ENCODE peak calls at places on chromosomes 16 and 17, in four cellular contexts. I is GM23248, Z is upper lobe of right lung, K is heart left ventricle. L is an unnamed sample.

GRCh38 chr17:57475786-57476185 is 219.5 kb downstream of the MSI2 start:
- DNase-seq in K (no peak), I (no peak), Z (no peak), L (no peak)

GRCh38 chr16:66619534-66620418 is 15.3 kb downstream of the CMTM3 start:
- DNase-seq in K (no peak), I (peak; percentile 81), Z (no peak), L (no peak)

GRCh38 chr16:27408012-27408601 is 6.1 kb downstream of the IL21R start:
- DNase-seq in I (peak; percentile 82), Z (no peak), K (no peak), L (no peak)

GRCh38 chr17:57532556-57532955 is 212.5 kb downstream of the CCDC182 start:
- DNase-seq in I (no peak), Z (no peak), K (no peak), L (no peak)

GRCh38 chr17:32240745-32241144 is 24.9 kb upstream of the RHBDL3 start:
- DNase-seq in K (peak; percentile 85), Z (no peak), I (peak; percentile 32), L (no peak)

GRCh38 chr17:59368218-59368857 is 36.9 kb downstream of the YPEL2 start:
- DNase-seq in K (no peak), Z (no peak), I (no peak), L (no peak)

GRCh38 chr16:66872524-66872923 is 7.8 kb upstream of the PDP2 start:
- DNase-seq in K (no peak), I (peak; percentile 29), Z (no peak), L (no peak)

GRCh38 chr16:67339453-67339852 is 12.8 kb downstream of the LRRC36 start:
- DNase-seq in K (no peak), I (peak; percentile 42), Z (no peak), L (no peak)

GRCh38 chr17:27085517-27085916 is 208.4 kb upstream of the WSB1 start:
- DNase-seq in K (no peak), Z (no peak), I (no peak), L (no peak)

GRCh38 chr17:27083408-27084185 is 210.3 kb upstream of the WSB1 start:
- DNase-seq in Z (no peak), K (no peak), I (no peak), L (no peak)

GRCh38 chr17:27081002-27081638 is 212.8 kb upstream of the WSB1 start:
- DNase-seq in I (no peak), Z (no peak), K (no peak), L (no peak)

GRCh38 chr17:27082023-27082774 is 211.7 kb upstream of the WSB1 start:
- DNase-seq in Z (no peak), I (no peak), K (no peak), L (no peak)

GRCh38 chr17:27082775-27083154 is 211.1 kb upstream of the WSB1 start:
- DNase-seq in Z (no peak), I (no peak), K (no peak), L (no peak)
- H3K9me3 ChIP-seq in Z (no peaks in the 10 kb centered on the region), I (no peaks in the 10 kb centered on the region), K (no peaks in the 10 kb centered on the region), L (no peaks in the 10 kb centered on the region)

DNA sequence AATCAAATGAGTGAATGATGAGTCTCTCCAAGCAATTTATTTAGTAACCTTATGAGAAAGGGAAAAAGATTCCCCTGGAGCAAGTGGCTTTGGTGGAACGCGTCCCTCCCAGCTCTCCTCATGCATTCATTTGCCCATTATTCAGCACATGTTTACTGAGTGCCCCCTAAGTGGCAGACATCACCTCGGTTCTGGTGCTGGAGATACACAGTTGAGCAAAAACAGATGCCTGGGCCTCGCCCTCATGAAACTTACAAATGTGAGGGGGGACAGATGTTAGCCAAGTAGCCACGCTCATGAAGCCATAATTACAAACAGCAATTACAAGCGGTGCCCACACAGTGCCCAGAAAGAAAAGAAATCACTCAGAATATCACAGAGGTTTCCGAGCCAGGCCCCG is 45.1 kb upstream of the CIBAR2 start:
- DNase-seq in I (no peak), K (no peak), Z (no peak), L (no peak)
- H3K4me1 ChIP-seq in I (peaks cover 25% of the 10 kb centered on the region), K (peaks cover 41% of the 10 kb centered on the region), Z (peaks cover 19% of the 10 kb centered on the region), L (peaks cover 26% of the 10 kb centered on the region)

DNA sequence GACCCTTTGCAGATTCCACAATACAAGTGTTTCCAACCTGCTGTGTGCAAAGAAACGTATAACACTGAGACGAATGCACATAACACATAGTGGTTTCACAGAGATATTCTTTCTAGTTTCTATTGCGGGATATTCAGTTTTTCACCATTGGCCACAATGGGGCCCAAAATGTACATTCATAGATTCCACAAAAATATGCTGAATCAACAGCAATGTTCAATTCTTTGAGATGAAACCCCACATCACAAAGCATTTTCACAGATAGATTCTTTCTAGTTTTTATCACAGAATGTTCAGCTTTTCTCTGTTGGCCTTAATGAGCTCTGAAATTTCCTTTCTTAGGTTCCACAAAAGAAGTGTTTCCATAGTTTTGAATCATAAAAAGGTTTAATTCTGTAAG is 2472.3 kb downstream of the TP53TG3F start:
- DNase-seq in K (no peak), Z (no peak), I (no peak), L (no peak)
- H3K9me3 ChIP-seq in K (no peaks in the 10 kb centered on the region), Z (no peaks in the 10 kb centered on the region), I (no peaks in the 10 kb centered on the region), L (no peaks in the 10 kb centered on the region)

GRCh38 chr17:11140501-11140900 is 100.5 kb upstream of the SHISA6 start:
- DNase-seq in K (no peak), I (no peak), Z (no peak), L (no peak)

GRCh38 chr17:11140028-11140427 is 101.0 kb upstream of the SHISA6 start:
- DNase-seq in I (no peak), Z (no peak), K (peak; percentile 53), L (no peak)

GRCh38 chr17:11130367-11130766 is 110.6 kb upstream of the SHISA6 start:
- DNase-seq in Z (no peak), I (no peak), K (no peak), L (no peak)

GRCh38 chr17:11135819-11136218 is 105.2 kb upstream of the SHISA6 start:
- DNase-seq in Z (no peak), K (no peak), I (no peak), L (no peak)
- H3K4me1 ChIP-seq in Z (no peaks in the 10 kb centered on the region), K (no peaks in the 10 kb centered on the region), I (no peaks in the 10 kb centered on the region), L (no peaks in the 10 kb centered on the region)

GRCh38 chr17:22463110-22463850 is 771.0 kb downstream of the KCNJ18 start:
- DNase-seq in K (no peak), Z (no peak), I (no peak), L (no peak)
- H3K9me3 ChIP-seq in K (no peaks in the 10 kb centered on the region), Z (no peaks in the 10 kb centered on the region), I (no peaks in the 10 kb centered on the region), L (no peaks in the 10 kb centered on the region)

GRCh38 chr16:53054670-53055485 is at the start of gene CHD9:
- DNase-seq in Z (peak; percentile 92), K (peak; percentile 91), I (peak; percentile 92), L (peak; percentile 92)

GRCh38 chr16:53052519-53053501 is at the start of gene CHD9NB:
- DNase-seq in Z (no peak), I (peak; percentile 95), K (no peak), L (peak; percentile 74)

GRCh38 chr16:53056528-53056881 is 1.7 kb downstream of the CHD9 start:
- DNase-seq in I (peak; percentile 80), K (no peak), Z (no peak), L (no peak)

GRCh38 chr16:53055603-53056527 is 1.1 kb downstream of the CHD9 start:
- DNase-seq in I (peak; percentile 68), K (peak; percentile 50), Z (no peak), L (peak; percentile 81)

DNA sequence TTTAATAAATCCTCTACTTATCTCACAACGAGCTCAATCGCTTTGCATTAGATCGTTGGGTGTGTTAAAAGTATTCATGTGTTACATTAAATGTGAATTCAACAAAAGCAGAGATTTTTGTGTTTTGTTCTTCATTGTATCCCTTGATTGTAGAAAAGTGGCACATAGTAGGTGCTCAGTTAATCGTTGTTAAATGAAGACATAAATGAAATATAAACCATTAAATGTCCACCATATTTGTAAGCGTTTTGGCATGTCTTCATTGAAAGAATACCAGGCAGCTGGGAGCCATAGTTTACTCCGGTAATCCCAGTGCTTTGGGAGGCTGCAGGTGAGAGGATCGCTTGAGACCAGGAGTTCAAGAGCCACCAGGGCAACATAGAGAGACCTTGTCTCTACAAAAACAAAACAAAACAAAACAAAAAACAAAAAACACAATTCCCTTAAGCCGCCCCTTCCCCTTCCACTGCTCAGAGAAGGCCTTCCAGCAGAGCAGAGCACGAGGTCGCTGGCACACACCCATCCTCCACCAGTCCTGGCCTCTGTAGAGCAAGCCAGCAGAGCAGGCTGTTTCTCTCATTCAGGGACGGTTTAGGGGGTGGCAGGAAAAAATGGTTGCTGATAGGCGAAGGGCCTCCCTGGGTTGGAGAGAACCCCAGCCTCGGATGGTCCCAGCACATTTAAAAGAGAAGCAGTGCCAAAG is 673 bp upstream of the CHD9 start:
- DNase-seq in K (peak; percentile 70), Z (peak; percentile 70), I (peak; percentile 63), L (peak; percentile 39)
- H3K4me1 ChIP-seq in K (peaks cover 19% of the 10 kb centered on the region), Z (peaks cover 28% of the 10 kb centered on the region), I (peaks cover 19% of the 10 kb centered on the region), L (peaks cover 11% of the 10 kb centered on the region)

DNA sequence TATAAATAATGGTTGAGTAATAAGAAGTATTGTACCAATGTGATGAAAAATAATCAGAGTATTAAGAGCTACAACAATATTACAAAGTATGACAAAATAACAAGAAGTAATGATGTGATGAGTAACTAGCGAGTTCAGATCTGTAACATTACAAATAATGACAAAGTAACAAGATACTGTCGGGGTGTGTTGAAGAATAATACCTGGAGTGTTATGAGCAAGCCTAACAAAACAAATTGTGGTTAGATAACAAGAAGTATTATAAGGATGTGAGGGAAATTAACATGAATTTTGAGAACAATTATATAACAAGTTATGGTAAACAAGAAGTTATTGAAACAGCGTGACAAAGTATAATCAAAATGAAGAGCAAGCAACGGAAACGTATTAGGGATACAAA is 1.3 kb downstream of the TBX4 start:
- DNase-seq in Z (no peak), I (no peak), K (no peak), L (no peak)
- H3K9me3 ChIP-seq in Z (no peaks in the 10 kb centered on the region), I (no peaks in the 10 kb centered on the region), K (no peaks in the 10 kb centered on the region), L (peaks cover 8% of the 10 kb centered on the region)

GRCh38 chr17:9368631-9369030 is 207.0 kb downstream of the STX8 start:
- DNase-seq in K (no peak), I (no peak), Z (no peak), L (no peak)
- H3K4me1 ChIP-seq in K (peaks cover 26% of the 10 kb centered on the region), I (peaks cover 24% of the 10 kb centered on the region), Z (peaks cover 11% of the 10 kb centered on the region), L (no peaks in the 10 kb centered on the region)

DNA sequence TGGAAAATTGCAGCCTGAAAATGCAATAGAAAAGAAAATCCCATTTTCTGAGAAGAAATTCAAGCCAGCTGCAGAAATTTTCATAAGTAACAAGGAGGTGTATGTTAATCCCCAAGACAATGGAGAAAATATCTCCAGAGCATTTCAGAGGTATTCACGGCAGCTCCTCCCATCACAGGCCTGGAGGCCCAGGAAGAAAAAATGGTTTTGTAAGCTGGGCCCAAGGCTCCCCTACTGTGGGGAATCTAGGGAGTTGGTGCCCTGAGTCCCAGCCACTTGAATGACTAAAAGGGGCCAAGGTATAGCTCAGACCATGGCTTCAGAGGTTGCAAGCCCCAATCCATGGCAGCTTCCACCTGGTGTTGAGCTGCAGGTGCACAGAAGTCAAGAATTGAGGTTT is 93.3 kb upstream of the ZNF267 start:
- DNase-seq in I (no peak), K (no peak), Z (no peak), L (no peak)
- H3K9me3 ChIP-seq in I (no peaks in the 10 kb centered on the region), K (peaks cover 2% of the 10 kb centered on the region), Z (peaks cover 59% of the 10 kb centered on the region), L (no peaks in the 10 kb centered on the region)